ENCODE peak calls at places on chromosomes 4 and X, in six cellular contexts. C, A, H, D, B and Y are unnamed samples.

GRCh38 chr4:1469043-1469442 is 62.8 kb upstream of the NKX1-1 start:
- DNase-seq in B (peak), A (no peak), D (no peak), H (no peak), C (no peak), Y (no peak)

GRCh38 chrX:150768580-150769190 is 75.5 kb downstream of the MTMR1 start:
- DNase-seq in H (no peak), B (no peak), A (no peak), D (no peak), C (no peak), Y (no peak)

GRCh38 chr4:112234952-112235609 is 3.5 kb downstream of the AP1AR start:
- DNase-seq in B (peak), A (peak), D (peak), H (peak), C (peak), Y (peak)

GRCh38 chr4:77314697-77315096 is 157.7 kb downstream of the CCNG2 start:
- DNase-seq in H (no peak), A (no peak), D (no peak), C (no peak), B (no peak), Y (no peak)

GRCh38 chr4:1601852-1602525 is 82.1 kb downstream of the FAM53A start:
- DNase-seq in A (no peak), D (no peak), H (no peak), C (no peak), B (no peak), Y (no peak)

GRCh38 chr4:70721747-70722146 is at the start of gene RUFY3:
- DNase-seq in D (no peak), H (peak), C (peak), B (peak), A (no peak), Y (no peak)

GRCh38 chr4:161577604-161578301 is 586.0 kb downstream of the FSTL5 start:
- DNase-seq in A (peak), C (peak), H (peak), D (no peak), B (no peak), Y (no peak)

GRCh38 chr4:153448003-153448731 is 18.0 kb upstream of the TMEM131L start:
- DNase-seq in D (no peak), H (peak), A (peak), C (peak), B (no peak), Y (no peak)

GRCh38 chr4:102825261-102826071 is 1.9 kb downstream of the UBE2D3 start:
- DNase-seq in C (peak), A (peak), H (peak), D (peak), B (no peak), Y (no peak)

GRCh38 chr4:172866421-172866820 is 302.2 kb upstream of the GALNT7 start:
- DNase-seq in D (no peak), B (no peak), H (no peak), A (no peak), C (no peak), Y (no peak)

GRCh38 chrX:46294234-46294633 is 251.0 kb downstream of the ZNF674 start:
- DNase-seq in D (no peak), C (peak), H (peak), B (no peak), A (no peak), Y (no peak)

GRCh38 chr4:84952004-84952403 is 14.5 kb downstream of the WDFY3 start:
- DNase-seq in D (no peak), A (peak), H (peak), B (no peak), C (peak), Y (no peak)

GRCh38 chr4:109826719-109827118 is 1.1 kb upstream of the RRH start:
- DNase-seq in C (peak), A (peak), H (peak), D (no peak), B (no peak), Y (no peak)

GRCh38 chr4:180832086-180832485 is 1411.1 kb upstream of the TENM3 start:
- DNase-seq in C (no peak), D (no peak), A (no peak), B (no peak), H (no peak), Y (no peak)

GRCh38 chr4:174564529-174564928 is 42.2 kb upstream of the HPGD start:
- DNase-seq in D (no peak), H (no peak), A (no peak), B (no peak), C (no peak), Y (no peak)
- TF ChIP-seq CTCF in D (no peak), H (no peak), A (no peak), B (no peak), C (no peak), Y (no peak)

DNA sequence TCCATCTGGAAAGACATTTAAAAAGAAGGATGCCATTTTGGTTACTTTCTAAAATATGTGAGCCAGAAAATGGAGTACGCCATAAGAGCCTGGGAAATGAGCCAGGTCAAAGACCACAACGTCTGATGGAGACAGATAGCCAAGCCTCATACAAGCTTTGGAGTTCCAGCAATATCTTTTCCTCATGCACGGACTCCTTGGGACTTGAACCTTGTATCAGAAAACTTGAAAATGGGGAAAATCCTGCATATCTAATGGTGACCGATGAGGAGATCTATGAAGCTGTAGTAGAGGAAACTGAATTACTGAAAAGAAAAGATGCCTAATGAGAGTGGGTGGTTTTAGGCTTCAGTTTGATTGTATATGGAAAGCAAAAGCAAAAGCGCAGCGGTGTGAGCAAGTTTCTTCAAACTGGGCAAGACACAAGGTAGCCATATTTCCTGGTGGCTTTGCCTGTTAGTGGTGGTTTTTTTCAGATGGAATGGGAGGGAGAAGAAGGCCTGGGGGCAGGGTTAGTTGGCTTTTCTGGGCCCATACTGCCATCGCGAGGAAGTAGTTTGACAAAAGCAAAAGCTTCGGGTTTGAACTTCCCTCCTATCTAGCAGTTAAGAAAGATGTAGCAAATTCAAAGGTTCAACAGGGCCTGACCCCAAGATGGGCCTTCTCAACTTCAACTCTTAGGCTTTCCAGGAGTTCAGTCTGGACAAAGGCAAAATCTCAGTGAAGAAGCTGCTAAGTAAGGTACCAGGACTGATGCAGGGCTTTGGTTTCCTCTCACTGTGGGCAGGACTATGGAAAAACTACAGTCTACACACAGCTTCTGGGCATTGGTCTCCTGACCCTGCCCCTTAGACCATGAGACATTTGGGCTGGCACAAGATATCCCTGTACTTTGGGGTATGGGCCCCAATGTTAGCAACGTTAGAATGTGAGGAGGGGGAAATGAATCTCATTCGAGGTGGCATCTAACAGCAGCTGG is 210.0 kb upstream of the STK26 start:
- DNase-seq in A (no peak), B (peak), D (no peak), H (peak), C (no peak), Y (no peak)
- TF ChIP-seq CTCF in A (no peak), B (peak), D (no peak), H (peak), C (no peak), Y (no peak)

DNA sequence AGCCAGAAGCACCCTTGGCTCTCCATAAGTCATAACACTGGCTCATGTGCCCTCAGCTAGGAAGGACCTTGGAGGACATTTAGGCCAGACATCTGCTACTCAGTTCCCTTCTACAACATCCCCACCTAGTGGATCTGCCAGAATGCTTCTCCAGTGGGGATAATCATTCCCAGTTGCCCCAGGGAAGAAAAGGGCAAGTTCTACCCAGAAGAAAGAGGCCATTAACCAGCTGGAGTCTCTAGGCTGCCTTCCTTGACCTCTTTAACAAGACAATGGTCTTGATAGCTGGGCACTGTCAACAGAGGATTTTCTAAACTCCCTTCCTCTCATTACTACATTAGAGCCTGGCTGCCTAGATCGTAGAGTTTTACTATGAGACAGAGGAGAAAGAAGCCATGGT is 42.0 kb downstream of the LGI2 start:
- DNase-seq in A (peak), D (no peak), H (peak), B (no peak), C (peak), Y (no peak)
- TF ChIP-seq CTCF in A (peak), D (peak), H (peak), B (peak), C (peak), Y (peak)

DNA sequence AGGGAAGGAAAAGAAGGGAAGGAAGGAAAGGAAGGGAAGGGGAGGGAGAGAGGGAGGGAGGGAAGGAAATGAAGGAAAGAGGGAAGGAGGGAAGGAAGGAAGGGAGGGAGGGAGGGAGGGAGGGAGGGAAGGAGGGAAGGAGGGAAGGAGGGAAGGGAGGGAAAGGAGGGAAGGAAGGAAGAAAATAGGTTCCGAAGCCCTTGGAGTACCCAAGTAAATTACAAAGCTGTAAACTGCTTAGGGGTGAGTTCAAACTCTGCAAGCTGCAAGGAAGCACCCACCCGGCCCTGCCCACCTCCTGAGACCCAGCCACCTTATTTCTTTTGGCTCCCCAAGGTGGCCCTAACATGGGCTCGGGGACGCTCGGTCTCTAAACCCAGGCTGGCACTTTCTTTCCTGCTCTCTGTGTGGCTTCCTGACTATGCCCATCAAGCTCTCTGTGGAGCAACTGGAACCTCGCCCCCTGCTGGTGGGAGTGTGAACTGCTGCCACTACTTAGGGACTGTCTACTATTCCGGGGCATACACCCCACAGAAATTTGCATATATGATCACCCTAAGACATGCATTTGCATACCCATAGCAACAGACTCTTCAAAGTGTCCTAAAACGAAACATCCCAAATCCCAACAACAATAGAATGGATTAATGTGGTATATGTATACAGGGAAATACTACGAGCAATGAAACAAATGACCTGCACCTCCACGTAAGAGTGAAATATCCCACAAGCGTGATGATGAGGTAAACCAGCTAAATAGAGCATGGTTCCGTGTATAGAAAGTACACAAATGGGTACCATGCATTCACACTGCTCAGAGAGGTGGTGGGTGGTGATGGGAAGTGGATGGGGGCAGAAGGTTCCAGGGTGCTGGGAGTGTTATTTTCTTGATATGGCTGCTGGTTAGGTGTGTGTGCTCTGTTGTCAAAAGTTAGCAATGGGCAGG is 151.7 kb upstream of the TBL1X start:
- DNase-seq in C (no peak), H (no peak), A (peak), B (no peak), D (peak), Y (peak)
- TF ChIP-seq CTCF in C (peak), H (peak), A (peak), B (peak), D (peak), Y (peak)

GRCh38 chr4:25857403-25857802 is 5.4 kb downstream of the SEL1L3 start:
- DNase-seq in B (no peak), D (no peak), A (no peak), H (no peak), C (no peak), Y (no peak)
- TF ChIP-seq CTCF in B (no peak), D (no peak), A (no peak), H (no peak), C (peak), Y (no peak)

GRCh38 chrX:71217298-71217697 is 5.7 kb upstream of the GJB1 start:
- DNase-seq in A (no peak), C (no peak), D (no peak), H (no peak), B (no peak), Y (no peak)
- TF ChIP-seq CTCF in A (no peak), C (no peak), D (no peak), H (no peak), B (no peak), Y (no peak)

GRCh38 chr4:8393593-8394038 is 46.9 kb downstream of the ACOX3 start:
- DNase-seq in H (peak), A (peak), D (no peak), C (peak), B (peak), Y (no peak)
- TF ChIP-seq CTCF in H (peak), A (no peak), D (no peak), C (peak), B (peak), Y (no peak)

GRCh38 chrX:72297953-72298730 is 7.6 kb downstream of the CITED1 start:
- DNase-seq in B (no peak), A (peak), D (no peak), C (peak), H (no peak), Y (no peak)
- TF ChIP-seq CTCF in B (no peak), A (peak), D (peak), C (no peak), H (no peak), Y (peak)

GRCh38 chr4:96972920-96973319 is 1133.0 kb downstream of the PDHA2 start:
- DNase-seq in B (no peak), C (no peak), A (no peak), H (no peak), D (no peak), Y (no peak)

GRCh38 chr4:96969456-96969855 is 1129.6 kb downstream of the PDHA2 start:
- DNase-seq in C (no peak), D (no peak), A (no peak), B (no peak), H (no peak), Y (no peak)

DNA sequence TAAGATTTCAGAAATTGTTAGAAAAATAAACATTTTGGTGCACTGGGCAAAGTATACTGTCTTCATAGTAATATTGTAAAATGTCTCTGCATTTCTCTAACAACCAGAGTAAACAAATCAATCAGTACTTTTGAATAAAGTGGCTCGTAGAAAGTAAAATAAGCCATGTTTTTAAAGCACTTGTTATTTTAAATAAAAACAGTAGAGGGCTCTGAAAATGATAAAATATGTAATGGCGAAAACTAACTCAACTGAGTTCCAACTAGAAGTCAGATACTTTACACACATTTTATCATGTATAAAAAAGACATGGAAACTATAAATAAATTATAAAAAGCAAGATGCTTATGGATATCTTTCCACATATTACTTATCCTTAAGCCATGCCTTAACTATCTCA is 1134.4 kb downstream of the PDHA2 start:
- DNase-seq in B (no peak), H (no peak), D (no peak), A (no peak), C (no peak), Y (no peak)
- TF ChIP-seq CTCF in B (no peak), H (no peak), D (no peak), A (no peak), C (no peak), Y (no peak)